ENCODE peak calls at places on chromosomes 11 and 22, in six cellular contexts. One of them, this sample, is unnamed.

GRCh38 chr11:19332476-19332875 is 91.7 kb upstream of the E2F8 start:
- DNase-seq in spleen: no peak
- DNase-seq in uterus: no peak
- DNase-seq in HCT116: no peak
- DNase-seq in foreskin fibroblast: no peak
- DNase-seq in Calu3: no peak
- DNase-seq in this sample: no peak

GRCh38 chr22:50218996-50219727 is 18.4 kb downstream of the SELENOO start:
- DNase-seq in HCT116: peak
- DNase-seq in uterus: peak
- DNase-seq in foreskin fibroblast: peak
- DNase-seq in spleen: no peak
- DNase-seq in Calu3: no peak
- DNase-seq in this sample: peak

GRCh38 chr11:3155216-3155615 is 9.9 kb downstream of the OSBPL5 start:
- DNase-seq in HCT116: no peak
- DNase-seq in foreskin fibroblast: no peak
- DNase-seq in uterus: no peak
- DNase-seq in Calu3: no peak
- DNase-seq in spleen: no peak
- DNase-seq in this sample: no peak

GRCh38 chr11:69419662-69420061 is 61.8 kb upstream of the LINC01488 start:
- DNase-seq in Calu3: no peak
- DNase-seq in spleen: peak
- DNase-seq in uterus: no peak
- DNase-seq in foreskin fibroblast: no peak
- DNase-seq in HCT116: no peak
- DNase-seq in this sample: no peak

GRCh38 chr11:465896-466538 is 15.9 kb downstream of the PTDSS2 start:
- DNase-seq in foreskin fibroblast: no peak
- DNase-seq in Calu3: no peak
- DNase-seq in uterus: no peak
- DNase-seq in spleen: no peak
- DNase-seq in HCT116: no peak
- DNase-seq in this sample: no peak

GRCh38 chr11:26846222-26846621 is 124.4 kb upstream of the SLC5A12 start:
- DNase-seq in HCT116: no peak
- DNase-seq in uterus: no peak
- DNase-seq in spleen: no peak
- DNase-seq in foreskin fibroblast: no peak
- DNase-seq in Calu3: no peak
- DNase-seq in this sample: no peak

GRCh38 chr11:111719379-111719778 is 46.8 kb downstream of the PPP2R1B start:
- DNase-seq in foreskin fibroblast: peak
- DNase-seq in uterus: no peak
- DNase-seq in HCT116: no peak
- DNase-seq in spleen: no peak
- DNase-seq in Calu3: no peak
- DNase-seq in this sample: no peak

GRCh38 chr22:29218758-29219408 is 13.2 kb downstream of the EMID1 start:
- DNase-seq in uterus: peak
- DNase-seq in spleen: peak
- DNase-seq in Calu3: no peak
- DNase-seq in HCT116: no peak
- DNase-seq in foreskin fibroblast: no peak
- DNase-seq in this sample: no peak

GRCh38 chr11:91397134-91397468 is 827.5 kb upstream of the FAT3 start:
- DNase-seq in spleen: no peak
- DNase-seq in HCT116: no peak
- DNase-seq in foreskin fibroblast: no peak
- DNase-seq in Calu3: no peak
- DNase-seq in uterus: no peak
- DNase-seq in this sample: no peak

GRCh38 chr11:91394718-91395414 is 829.8 kb upstream of the FAT3 start:
- DNase-seq in HCT116: no peak
- DNase-seq in foreskin fibroblast: no peak
- DNase-seq in uterus: no peak
- DNase-seq in Calu3: peak
- DNase-seq in spleen: peak
- DNase-seq in this sample: no peak

GRCh38 chr11:91396243-91397133 is 828.1 kb upstream of the FAT3 start:
- DNase-seq in uterus: no peak
- DNase-seq in HCT116: no peak
- DNase-seq in spleen: no peak
- DNase-seq in Calu3: peak
- DNase-seq in foreskin fibroblast: no peak
- DNase-seq in this sample: peak

GRCh38 chr11:91394073-91394717 is 830.4 kb upstream of the FAT3 start:
- DNase-seq in HCT116: no peak
- DNase-seq in foreskin fibroblast: no peak
- DNase-seq in spleen: no peak
- DNase-seq in uterus: no peak
- DNase-seq in Calu3: no peak
- DNase-seq in this sample: no peak
- TF ChIP-seq CTCF in HCT116: no peak
- TF ChIP-seq CTCF in foreskin fibroblast: no peak
- TF ChIP-seq CTCF in spleen: no peak
- TF ChIP-seq CTCF in uterus: no peak
- TF ChIP-seq CTCF in Calu3: no peak
- TF ChIP-seq CTCF in this sample: no peak

DNA sequence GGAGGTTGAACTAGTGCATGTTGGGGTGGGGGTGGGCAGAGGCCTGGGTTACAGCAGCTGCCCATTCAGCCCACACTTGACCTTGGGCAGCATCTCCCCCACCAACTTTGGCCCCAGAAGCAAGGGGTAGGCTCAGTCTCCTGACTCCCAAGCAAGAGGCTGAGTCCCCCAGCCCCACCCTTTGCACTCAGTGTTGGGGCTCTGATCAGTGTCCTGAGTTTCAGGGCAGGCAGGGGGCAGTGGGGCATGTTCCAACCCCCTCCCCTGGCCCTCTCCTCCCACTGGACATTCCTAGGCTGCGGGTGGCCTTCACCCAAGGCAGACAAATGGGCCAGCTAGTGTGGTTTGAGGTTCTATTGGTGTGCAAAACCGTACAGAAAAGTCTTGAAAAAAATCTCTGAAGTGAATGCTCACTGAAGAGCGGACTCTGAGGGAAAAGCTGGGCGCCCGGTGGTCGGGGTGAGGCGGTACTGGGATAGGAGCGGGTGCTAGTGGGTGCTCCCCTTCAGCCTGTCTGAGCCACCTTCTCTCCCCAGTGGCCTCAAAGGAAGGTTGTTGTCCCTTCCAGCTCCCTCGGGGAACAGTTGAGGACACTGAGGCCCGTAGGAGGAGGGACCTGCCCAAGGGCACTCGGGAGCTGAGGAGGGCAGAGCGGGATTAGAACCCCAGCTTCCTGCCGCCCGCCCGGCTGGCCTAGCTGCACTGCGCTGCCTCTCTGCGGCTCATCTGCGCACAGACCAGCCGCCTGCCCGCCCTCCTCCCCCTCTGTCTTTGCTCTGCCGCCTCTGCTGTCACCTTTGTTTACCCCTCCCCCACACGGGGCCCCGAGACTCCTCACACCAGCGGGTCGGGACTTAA is 4.0 kb downstream of the KCNC1 start:
- DNase-seq in Calu3: no peak
- DNase-seq in foreskin fibroblast: no peak
- DNase-seq in HCT116: no peak
- DNase-seq in spleen: peak
- DNase-seq in uterus: no peak
- DNase-seq in this sample: no peak
- TF ChIP-seq CTCF in Calu3: no peak
- TF ChIP-seq CTCF in foreskin fibroblast: no peak
- TF ChIP-seq CTCF in HCT116: no peak
- TF ChIP-seq CTCF in spleen: no peak
- TF ChIP-seq CTCF in uterus: no peak
- TF ChIP-seq CTCF in this sample: no peak

DNA sequence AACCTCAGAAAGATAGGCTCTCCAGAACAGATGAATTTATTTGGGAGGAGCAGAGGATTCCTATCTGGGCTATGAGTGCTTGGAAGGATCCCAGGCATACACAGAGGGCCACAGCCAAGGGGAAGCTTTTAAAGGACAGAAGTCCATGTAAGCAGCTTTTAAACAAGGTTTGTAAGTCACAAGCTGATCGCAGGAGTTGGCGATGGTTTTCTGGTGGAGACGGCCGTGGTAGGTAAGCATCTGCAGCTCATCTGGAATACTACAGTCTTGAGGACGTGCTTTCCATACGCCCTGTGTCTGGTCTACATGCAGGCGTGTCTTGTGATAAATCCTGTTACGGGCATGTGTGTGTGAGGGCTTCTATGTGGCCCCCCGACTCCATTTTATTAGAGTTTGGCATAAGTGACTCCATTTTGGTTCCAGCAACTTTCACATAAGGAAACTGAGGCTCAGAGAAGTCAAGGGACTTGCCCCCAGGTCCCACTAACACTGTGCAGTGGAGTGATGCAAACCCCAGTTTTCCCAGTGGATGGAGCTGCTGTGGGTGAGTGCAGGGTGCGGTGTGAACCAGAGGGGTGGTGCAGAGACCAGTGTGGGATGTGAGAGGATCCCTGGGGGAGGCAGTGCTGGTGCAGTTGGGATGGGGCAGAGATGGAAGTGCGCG is 11.7 kb upstream of the ACY3 start:
- DNase-seq in uterus: no peak
- DNase-seq in Calu3: no peak
- DNase-seq in foreskin fibroblast: no peak
- DNase-seq in HCT116: no peak
- DNase-seq in spleen: no peak
- DNase-seq in this sample: no peak
- TF ChIP-seq CTCF in uterus: no peak
- TF ChIP-seq CTCF in Calu3: no peak
- TF ChIP-seq CTCF in foreskin fibroblast: no peak
- TF ChIP-seq CTCF in HCT116: no peak
- TF ChIP-seq CTCF in spleen: no peak
- TF ChIP-seq CTCF in this sample: no peak

GRCh38 chr11:48047616-48048015 is 67.3 kb downstream of the PTPRJ start:
- DNase-seq in spleen: peak
- DNase-seq in foreskin fibroblast: peak
- DNase-seq in Calu3: no peak
- DNase-seq in HCT116: no peak
- DNase-seq in uterus: no peak
- DNase-seq in this sample: no peak

GRCh38 chr11:48052183-48053040 is 72.1 kb downstream of the PTPRJ start:
- DNase-seq in foreskin fibroblast: peak
- DNase-seq in spleen: no peak
- DNase-seq in Calu3: peak
- DNase-seq in HCT116: peak
- DNase-seq in uterus: no peak
- DNase-seq in this sample: peak

GRCh38 chr11:48051217-48051848 is 71.0 kb downstream of the PTPRJ start:
- DNase-seq in spleen: no peak
- DNase-seq in uterus: no peak
- DNase-seq in HCT116: no peak
- DNase-seq in foreskin fibroblast: peak
- DNase-seq in Calu3: no peak
- DNase-seq in this sample: no peak

GRCh38 chr11:48050304-48050703 is 69.9 kb downstream of the PTPRJ start:
- DNase-seq in HCT116: no peak
- DNase-seq in foreskin fibroblast: no peak
- DNase-seq in uterus: no peak
- DNase-seq in spleen: no peak
- DNase-seq in Calu3: no peak
- DNase-seq in this sample: no peak

GRCh38 chr11:48049036-48049435 is 68.7 kb downstream of the PTPRJ start:
- DNase-seq in foreskin fibroblast: no peak
- DNase-seq in Calu3: no peak
- DNase-seq in HCT116: no peak
- DNase-seq in uterus: no peak
- DNase-seq in spleen: peak
- DNase-seq in this sample: no peak
- TF ChIP-seq CTCF in foreskin fibroblast: no peak
- TF ChIP-seq CTCF in Calu3: no peak
- TF ChIP-seq CTCF in HCT116: no peak
- TF ChIP-seq CTCF in uterus: no peak
- TF ChIP-seq CTCF in spleen: no peak
- TF ChIP-seq CTCF in this sample: no peak

GRCh38 chr11:35799655-35800054 is 137.1 kb downstream of the TRIM44 start:
- DNase-seq in Calu3: no peak
- DNase-seq in spleen: no peak
- DNase-seq in uterus: no peak
- DNase-seq in foreskin fibroblast: no peak
- DNase-seq in HCT116: no peak
- DNase-seq in this sample: no peak
- TF ChIP-seq CTCF in Calu3: no peak
- TF ChIP-seq CTCF in spleen: no peak
- TF ChIP-seq CTCF in uterus: no peak
- TF ChIP-seq CTCF in foreskin fibroblast: no peak
- TF ChIP-seq CTCF in HCT116: peak
- TF ChIP-seq CTCF in this sample: no peak

GRCh38 chr11:134389464-134390180 is 22.4 kb downstream of the B3GAT1 start:
- DNase-seq in spleen: no peak
- DNase-seq in Calu3: no peak
- DNase-seq in HCT116: no peak
- DNase-seq in foreskin fibroblast: no peak
- DNase-seq in uterus: no peak
- DNase-seq in this sample: no peak

GRCh38 chr11:134392953-134393615 is 19.0 kb downstream of the B3GAT1 start:
- DNase-seq in foreskin fibroblast: no peak
- DNase-seq in HCT116: no peak
- DNase-seq in uterus: no peak
- DNase-seq in spleen: no peak
- DNase-seq in Calu3: no peak
- DNase-seq in this sample: no peak

GRCh38 chr11:134391656-134392055 is 20.4 kb downstream of the B3GAT1 start:
- DNase-seq in uterus: no peak
- DNase-seq in Calu3: no peak
- DNase-seq in spleen: no peak
- DNase-seq in foreskin fibroblast: no peak
- DNase-seq in HCT116: no peak
- DNase-seq in this sample: no peak

GRCh38 chr11:134390706-134391105 is 21.3 kb downstream of the B3GAT1 start:
- DNase-seq in spleen: no peak
- DNase-seq in foreskin fibroblast: no peak
- DNase-seq in HCT116: no peak
- DNase-seq in Calu3: no peak
- DNase-seq in uterus: no peak
- DNase-seq in this sample: no peak

DNA sequence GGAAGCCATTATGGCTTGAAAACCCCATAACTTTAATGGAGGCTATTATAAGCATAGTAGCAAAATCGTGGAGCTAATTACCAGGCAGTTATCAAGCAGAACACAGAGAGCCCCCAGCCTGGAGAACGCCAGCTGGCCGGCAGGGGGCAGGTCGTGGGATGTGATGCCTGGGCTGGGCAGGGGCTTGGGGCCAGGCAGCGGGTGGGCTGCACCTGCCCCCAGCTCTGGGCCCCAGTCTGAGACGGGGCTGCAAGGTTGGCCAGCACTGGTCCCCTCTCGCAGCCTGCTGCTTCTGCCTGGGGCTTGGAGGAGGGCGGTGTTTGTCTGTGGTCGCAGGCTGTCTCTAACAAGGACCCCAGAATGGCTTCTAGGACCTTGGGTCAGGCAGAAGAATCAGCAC is 20.9 kb downstream of the B3GAT1 start:
- DNase-seq in HCT116: no peak
- DNase-seq in foreskin fibroblast: no peak
- DNase-seq in uterus: no peak
- DNase-seq in spleen: no peak
- DNase-seq in Calu3: no peak
- DNase-seq in this sample: no peak
- TF ChIP-seq CTCF in HCT116: peak
- TF ChIP-seq CTCF in foreskin fibroblast: no peak
- TF ChIP-seq CTCF in uterus: no peak
- TF ChIP-seq CTCF in spleen: no peak
- TF ChIP-seq CTCF in Calu3: no peak
- TF ChIP-seq CTCF in this sample: no peak

GRCh38 chr11:120511804-120512726 is 517 bp downstream of the GRIK4 start:
- DNase-seq in HCT116: no peak
- DNase-seq in foreskin fibroblast: no peak
- DNase-seq in Calu3: no peak
- DNase-seq in uterus: no peak
- DNase-seq in spleen: peak
- DNase-seq in this sample: no peak
- TF ChIP-seq CTCF in HCT116: no peak
- TF ChIP-seq CTCF in foreskin fibroblast: no peak
- TF ChIP-seq CTCF in Calu3: no peak
- TF ChIP-seq CTCF in uterus: no peak
- TF ChIP-seq CTCF in spleen: no peak
- TF ChIP-seq CTCF in this sample: no peak

This sample was measured in RWPE1.